ENCODE peak calls at places on chromosomes 1 and 21, in four cellular contexts. R, L, W and U are unnamed samples.

GRCh38 chr1:115807723-115808122 is 33.2 kb downstream of the NHLH2 start:
- DNase-seq in W (peak), R (peak), L (no peak), U (peak)

GRCh38 chr1:67973061-67973460 is 77.4 kb downstream of the DIRAS3 start:
- DNase-seq in W (no peak), R (no peak), L (no peak), U (no peak)

GRCh38 chr21:30434033-30434631 is 4.1 kb downstream of the KRTAP13-4 start:
- DNase-seq in R (peak), L (no peak), W (no peak), U (no peak)

GRCh38 chr1:1250828-1251284 is 4.3 kb upstream of the C1QTNF12 start:
- DNase-seq in R (no peak), W (no peak), L (peak), U (no peak)

GRCh38 chr1:93416183-93416582 is 31.7 kb upstream of the FNBP1L start:
- DNase-seq in R (no peak), L (no peak), W (no peak), U (no peak)

GRCh38 chr1:231424950-231425805 is 3.1 kb upstream of the EGLN1 start:
- DNase-seq in W (no peak), R (no peak), L (no peak), U (no peak)

GRCh38 chr1:248696261-248696660 is 6.3 kb downstream of the OR14I1 start:
- DNase-seq in L (no peak), W (no peak), R (no peak), U (peak)

GRCh38 chr1:186429017-186429416 is 31.9 kb downstream of the PDC start:
- DNase-seq in R (no peak), L (no peak), W (no peak), U (no peak)

GRCh38 chr1:112357467-112357866 is 38.5 kb upstream of the CTTNBP2NL start:
- DNase-seq in L (no peak), R (no peak), W (no peak), U (no peak)

GRCh38 chr1:24898152-24898908 is 31.7 kb downstream of the RUNX3 start:
- DNase-seq in W (no peak), L (no peak), R (no peak), U (peak)

GRCh38 chr1:5408401-5408800 is 583.8 kb downstream of the NPHP4 start:
- DNase-seq in R (no peak), L (no peak), W (peak), U (no peak)

GRCh38 chr1:192805832-192806323 is 3.0 kb upstream of the RGS2 start:
- DNase-seq in W (no peak), L (no peak), R (peak), U (peak)

GRCh38 chr21:31221051-31221450 is 123.0 kb downstream of the TIAM1 start:
- DNase-seq in R (no peak), L (no peak), W (no peak), U (no peak)

GRCh38 chr1:151309851-151310323 is 17.3 kb downstream of the PI4KB start:
- DNase-seq in L (no peak), W (no peak), R (no peak), U (no peak)

GRCh38 chr1:193754732-193755427 is 568.5 kb upstream of the B3GALT2 start:
- DNase-seq in L (no peak), R (no peak), W (no peak), U (no peak)

GRCh38 chr1:203281851-203282661 is 23.3 kb upstream of the BTG2 start:
- DNase-seq in W (no peak), L (no peak), R (no peak), U (no peak)

GRCh38 chr1:46807046-46807972 is 8.5 kb downstream of the CYP4B1 start:
- DNase-seq in W (no peak), R (no peak), L (no peak), U (no peak)

GRCh38 chr1:16971330-16972209 is 8.8 kb downstream of the MFAP2 start:
- DNase-seq in W (no peak), L (no peak), R (peak), U (peak)

GRCh38 chr1:46682064-46682463 is 10.4 kb downstream of the TEX38 start:
- DNase-seq in L (no peak), W (no peak), R (no peak), U (no peak)

GRCh38 chr1:8464377-8464776 is 146.5 kb downstream of the SLC45A1 start:
- DNase-seq in R (no peak), W (no peak), L (no peak), U (no peak)

GRCh38 chr21:25002676-25003075 is 604.6 kb downstream of the MRPL39 start:
- DNase-seq in R (no peak), L (no peak), W (no peak), U (no peak)

GRCh38 chr1:184836934-184837698 is 82.5 kb upstream of the EDEM3 start:
- DNase-seq in L (no peak), R (no peak), W (no peak), U (no peak)

GRCh38 chr1:27496604-27497155 is 6.7 kb upstream of the WASF2 start:
- DNase-seq in W (no peak), R (no peak), L (no peak), U (no peak)

GRCh38 chr1:114986286-114986685 is 43.3 kb upstream of the TSHB start:
- DNase-seq in L (no peak), W (no peak), R (no peak), U (no peak)

GRCh38 chr1:9195651-9196050 is 38.9 kb upstream of the H6PD start:
- DNase-seq in R (no peak), W (no peak), L (no peak), U (no peak)

GRCh38 chr1:10986525-10986890 is 25.9 kb upstream of the TARDBP start:
- DNase-seq in W (no peak), R (no peak), L (no peak), U (no peak)

GRCh38 chr1:24871306-24871901 is 58.7 kb downstream of the RUNX3 start:
- DNase-seq in W (no peak), R (no peak), L (no peak), U (no peak)

GRCh38 chr1:156622581-156623297 is 3.5 kb downstream of the HAPLN2 start:
- DNase-seq in W (no peak), L (no peak), R (no peak), U (no peak)

GRCh38 chr1:168206111-168206510 is 19.7 kb upstream of the SFT2D2 start:
- DNase-seq in W (no peak), R (no peak), L (no peak), U (no peak)

GRCh38 chr1:19210772-19211549 is 895 bp upstream of the UBR4 start:
- DNase-seq in R (no peak), L (no peak), W (no peak), U (no peak)

GRCh38 chr1:8880068-8880676 is 1.7 kb upstream of the ENO1 start:
- DNase-seq in W (peak), R (no peak), L (no peak), U (no peak)

GRCh38 chr1:223348439-223348838 is 15.5 kb downstream of the SUSD4 start:
- DNase-seq in L (no peak), R (no peak), W (no peak), U (no peak)

GRCh38 chr1:160207751-160208150 is 2.6 kb downstream of the PEA15 start:
- DNase-seq in R (no peak), L (no peak), W (no peak), U (no peak)

GRCh38 chr1:157092831-157093230 is 6.8 kb downstream of the ETV3L start:
- DNase-seq in W (peak), R (no peak), L (no peak), U (no peak)

GRCh38 chr21:20551939-20552338 is 446.3 kb upstream of the NCAM2 start:
- DNase-seq in R (no peak), W (no peak), L (no peak), U (no peak)